ENCODE peak calls at places on chromosomes 7 and 10, in six cellular contexts. R is HL-60, X is stomach, C is GM23338, L is spleen, U is breast epithelium. M is an unnamed sample.
A peak's percentile ranks its signal among the peaks of the same experiment; 100 is the strongest.

GRCh38 chr7:25180946-25181345 is 47.3 kb downstream of the NPVF start:
- DNase-seq in R (no peak), X (no peak), C (peak; percentile 46), L (no peak), U (no peak), M (no peak)

GRCh38 chr7:130276796-130277762 is 10.4 kb downstream of the CPA2 start:
- DNase-seq in R (no peak), X (no peak), C (no peak), L (no peak), U (no peak), M (no peak)

GRCh38 chr10:54869022-54869421 is 68.0 kb upstream of the PCDH15 start:
- DNase-seq in R (no peak), X (no peak), C (no peak), L (no peak), U (no peak), M (no peak)

GRCh38 chr7:106599343-106599698 is 61.6 kb downstream of the CCDC71L start:
- DNase-seq in R (no peak), X (no peak), C (no peak), L (no peak), U (no peak), M (no peak)

GRCh38 chr10:32065871-32066270 is 9.6 kb upstream of the KIF5B start:
- DNase-seq in R (no peak), X (no peak), C (no peak), L (no peak), U (no peak), M (no peak)

GRCh38 chr7:47392241-47392759 is 189.6 kb downstream of the TNS3 start:
- DNase-seq in R (no peak), X (peak; percentile 86), C (no peak), L (no peak), U (peak; percentile 49), M (no peak)

GRCh38 chr10:72086466-72087391 is 1.6 kb downstream of the SPOCK2 start:
- DNase-seq in R (peak; percentile 16), X (no peak), C (peak; percentile 75), L (peak; percentile 96), U (no peak), M (peak; percentile 68)

GRCh38 chr10:124671486-124672075 is 72.6 kb downstream of the FAM53B start:
- DNase-seq in R (peak; percentile 74), X (no peak), C (peak; percentile 57), L (peak; percentile 65), U (no peak), M (no peak)

GRCh38 chr7:27661776-27662489 is 750 bp downstream of the HIBADH start:
- DNase-seq in R (no peak), X (no peak), C (peak; percentile 61), L (peak; percentile 86), U (no peak), M (peak; percentile 5)

GRCh38 chr10:119401671-119402395 is 140.7 kb downstream of the RGS10 start:
- DNase-seq in R (no peak), X (peak; percentile 50), C (no peak), L (no peak), U (no peak), M (no peak)

GRCh38 chr7:150751702-150752101 is 14.5 kb downstream of the GIMAP5 start:
- DNase-seq in R (no peak), X (no peak), C (no peak), L (no peak), U (no peak), M (no peak)

GRCh38 chr10:118108194-118109026 is 61.7 kb upstream of the RAB11FIP2 start:
- DNase-seq in R (no peak), X (no peak), C (no peak), L (no peak), U (no peak), M (no peak)

GRCh38 chr7:96322847-96323461 is 1.1 kb upstream of the SLC25A13 start:
- DNase-seq in R (no peak), X (no peak), C (no peak), L (no peak), U (no peak), M (no peak)

GRCh38 chr10:87095241-87095945 is 387 bp downstream of the SHLD2 start:
- DNase-seq in R (peak; percentile 76), X (peak; percentile 77), C (peak; percentile 69), L (peak; percentile 96), U (peak; percentile 71), M (peak; percentile 46)

GRCh38 chr7:90648107-90648506 is 52.0 kb downstream of the CDK14 start:
- DNase-seq in R (peak; percentile 4), X (no peak), C (no peak), L (no peak), U (no peak), M (no peak)

GRCh38 chr7:118152149-118152548 is 31.8 kb upstream of the LSM8 start:
- DNase-seq in R (no peak), X (no peak), C (peak; percentile 44), L (no peak), U (no peak), M (no peak)

GRCh38 chr10:30454744-30455498 is 20.9 kb downstream of the MAP3K8 start:
- DNase-seq in R (no peak), X (no peak), C (no peak), L (no peak), U (no peak), M (no peak)
- TF ChIP-seq POLR2AphosphoS5 in R (no peak), X (peak; percentile 34), C (no peak), L (no peak), U (no peak), M (no peak)

GRCh38 chr7:120402801-120403200 is 129.8 kb downstream of the KCND2 start:
- DNase-seq in R (no peak), X (no peak), C (no peak), L (no peak), U (no peak), M (no peak)

GRCh38 chr7:120398284-120399000 is 125.5 kb downstream of the KCND2 start:
- DNase-seq in R (no peak), X (no peak), C (no peak), L (no peak), U (no peak), M (no peak)

GRCh38 chr7:120404042-120404441 is 131.1 kb downstream of the KCND2 start:
- DNase-seq in R (no peak), X (no peak), C (no peak), L (no peak), U (no peak), M (no peak)

GRCh38 chr7:120402368-120402767 is 129.4 kb downstream of the KCND2 start:
- DNase-seq in R (no peak), X (no peak), C (no peak), L (no peak), U (no peak), M (no peak)

GRCh38 chr7:120400806-120401455 is 128.0 kb downstream of the KCND2 start:
- DNase-seq in R (no peak), X (no peak), C (no peak), L (no peak), U (no peak), M (no peak)
- TF ChIP-seq POLR2AphosphoS5 in R (no peak), X (no peak), C (no peak), L (no peak), U (no peak), M (no peak)

GRCh38 chr10:100986952-100987684 is at the start of the genes MRPL43 and TWNK:
- DNase-seq in R (peak; percentile 83), X (peak; percentile 87), C (peak; percentile 96), L (peak; percentile 95), U (peak; percentile 80), M (peak; percentile 96)
- TF ChIP-seq POLR2AphosphoS5 in R (peak; percentile 83), X (peak; percentile 59), C (peak; percentile 89), L (peak; percentile 92), U (peak; percentile 74), M (peak; percentile 81)

GRCh38 chr7:66140924-66141323 is 26.3 kb downstream of the CRCP start:
- DNase-seq in R (no peak), X (peak; percentile 62), C (peak; percentile 57), L (no peak), U (peak; percentile 65), M (no peak)
- TF ChIP-seq POLR2AphosphoS5 in R (no peak), X (no peak), C (no peak), L (no peak), U (peak; percentile 11), M (no peak)

GRCh38 chr7:11698273-11698930 is 133.6 kb downstream of the THSD7A start:
- DNase-seq in R (no peak), X (no peak), C (no peak), L (no peak), U (no peak), M (no peak)
- TF ChIP-seq POLR2AphosphoS5 in R (no peak), X (no peak), C (no peak), L (no peak), U (no peak), M (no peak)

GRCh38 chr10:49418328-49418727 is 22.4 kb upstream of the DRGX start:
- DNase-seq in R (no peak), X (no peak), C (peak; percentile 30), L (no peak), U (no peak), M (no peak)
- TF ChIP-seq POLR2AphosphoS5 in R (no peak), X (no peak), C (no peak), L (no peak), U (no peak), M (no peak)

GRCh38 chr10:101002456-101002855 is 2.8 kb downstream of the LZTS2 start:
- DNase-seq in R (no peak), X (no peak), C (no peak), L (no peak), U (no peak), M (no peak)

GRCh38 chr10:100999742-101000601 is at the start of gene LZTS2:
- DNase-seq in R (no peak), X (peak; percentile 49), C (peak; percentile 62), L (peak; percentile 82), U (no peak), M (no peak)

GRCh38 chr10:100998991-100999741 is 442 bp upstream of the LZTS2 start:
- DNase-seq in R (peak; percentile 61), X (peak; percentile 82), C (peak; percentile 76), L (peak; percentile 97), U (peak; percentile 86), M (peak; percentile 94)

GRCh38 chr10:101000602-101000991 is 989 bp downstream of the LZTS2 start:
- DNase-seq in R (no peak), X (no peak), C (no peak), L (peak; percentile 76), U (no peak), M (no peak)

GRCh38 chr10:101001225-101002035 is 1.8 kb downstream of the LZTS2 start:
- DNase-seq in R (no peak), X (peak; percentile 71), C (no peak), L (peak; percentile 88), U (peak; percentile 77), M (no peak)
- TF ChIP-seq POLR2AphosphoS5 in R (no peak), X (peak; percentile 92), C (no peak), L (peak; percentile 91), U (peak; percentile 87), M (no peak)

M was measured in GM12891.